ENCODE peak calls at places on chromosomes 13 and 19, in four cellular contexts. X is activated B cell treated with CpG ODN at 0.5 μM for 24 hours, D is GM12865, O is AG04450. F is an unnamed sample.

GRCh38 chr13:85626603-85627002 is 172.6 kb downstream of the SLITRK6 start:
- DNase-seq in O (no peak), X (no peak), D (no peak), F (no peak)

GRCh38 chr19:20124879-20125278 is 42.1 kb upstream of the ZNF486 start:
- DNase-seq in X (no peak), D (no peak), O (no peak), F (no peak)

GRCh38 chr13:77902319-77902963 is 16.2 kb downstream of the EDNRB start:
- DNase-seq in X (no peak), D (no peak), O (no peak), F (no peak)

GRCh38 chr19:38514812-38515633 is 81.5 kb downstream of the RYR1 start:
- DNase-seq in X (peak; percentile 70), O (peak; percentile 2), D (peak; percentile 79), F (peak; percentile 90)

GRCh38 chr19:10001899-10002298 is 8.4 kb downstream of the COL5A3 start:
- DNase-seq in D (no peak), X (no peak), O (no peak), F (no peak)

GRCh38 chr13:91133941-91134772 is 213.3 kb upstream of the MIR17HG start:
- DNase-seq in D (peak; percentile 57), O (peak; percentile 4), X (no peak), F (peak; percentile 24)

GRCh38 chr13:114148521-114148855 is 16.1 kb upstream of the RASA3 start:
- DNase-seq in O (no peak), D (peak; percentile 95), X (no peak), F (peak; percentile 70)

GRCh38 chr19:16416574-16416973 is 55.2 kb downstream of the EPS15L1 start:
- DNase-seq in O (no peak), X (no peak), D (no peak), F (no peak)

GRCh38 chr13:44155422-44156293 is 218.0 kb upstream of the SERP2 start:
- DNase-seq in O (no peak), X (no peak), D (no peak), F (no peak)

GRCh38 chr19:6103217-6103644 is 7.1 kb downstream of the RFX2 start:
- DNase-seq in D (no peak), X (no peak), O (peak; percentile 56), F (no peak)

GRCh38 chr13:86813198-86813597 is 858.0 kb upstream of the SLITRK5 start:
- DNase-seq in D (no peak), X (no peak), O (no peak), F (no peak)

GRCh38 chr19:12800873-12801465 is 631 bp downstream of the PRDX2 start:
- DNase-seq in X (no peak), D (no peak), O (no peak), F (no peak)

GRCh38 chr19:47493378-47494210 is 9.6 kb upstream of the KPTN start:
- DNase-seq in X (no peak), D (no peak), O (no peak), F (no peak)

GRCh38 chr13:87087741-87088140 is 583.4 kb upstream of the SLITRK5 start:
- DNase-seq in D (no peak), O (no peak), X (no peak), F (no peak)

GRCh38 chr13:46491641-46492040 is 61.3 kb upstream of the LRCH1 start:
- DNase-seq in D (no peak), X (no peak), O (no peak), F (no peak)

GRCh38 chr13:110304256-110304655 is 2.7 kb downstream of the COL4A1 start:
- DNase-seq in X (no peak), D (no peak), O (no peak), F (no peak)

GRCh38 chr13:84655677-84656076 is 773.4 kb upstream of the SLITRK1 start:
- DNase-seq in O (no peak), X (no peak), D (no peak), F (no peak)

GRCh38 chr19:23673132-23673531 is 13.9 kb downstream of the ZNF675 start:
- DNase-seq in X (no peak), O (no peak), D (no peak), F (no peak)

GRCh38 chr19:58181902-58182576 is 822 bp upstream of the ZNF274 start:
- DNase-seq in D (peak; percentile 76), X (peak; percentile 22), O (no peak), F (no peak)

GRCh38 chr19:10517361-10517759 is at the start of gene S1PR5:
- DNase-seq in X (no peak), D (no peak), O (no peak), F (no peak)

GRCh38 chr19:4909172-4909896 is at the start of gene UHRF1:
- DNase-seq in D (peak; percentile 85), X (no peak), O (no peak), F (peak; percentile 81)

GRCh38 chr13:20814224-20814910 is 40.6 kb upstream of the EEF1AKMT1 start:
- DNase-seq in O (peak; percentile 91), D (no peak), X (no peak), F (no peak)

GRCh38 chr13:111990362-111990761 is 76.6 kb upstream of the SOX1 start:
- DNase-seq in O (no peak), X (no peak), D (no peak), F (no peak)

GRCh38 chr13:19910336-19911072 is 47.1 kb upstream of the ZMYM5 start:
- DNase-seq in D (peak; percentile 8), O (no peak), X (no peak), F (no peak)

GRCh38 chr13:112246731-112247470 is 129.3 kb upstream of the SPACA7 start:
- DNase-seq in D (no peak), X (no peak), O (no peak), F (no peak)

GRCh38 chr13:108917581-108917980 is 288.2 kb downstream of the MYO16 start:
- DNase-seq in X (no peak), D (no peak), O (no peak), F (no peak)

GRCh38 chr19:29873801-29874575 is 62.2 kb downstream of the CCNE1 start:
- DNase-seq in X (no peak), D (no peak), O (no peak), F (no peak)
- TF ChIP-seq CTCF in X (no peak), D (no peak), O (no peak), F (no peak)

DNA sequence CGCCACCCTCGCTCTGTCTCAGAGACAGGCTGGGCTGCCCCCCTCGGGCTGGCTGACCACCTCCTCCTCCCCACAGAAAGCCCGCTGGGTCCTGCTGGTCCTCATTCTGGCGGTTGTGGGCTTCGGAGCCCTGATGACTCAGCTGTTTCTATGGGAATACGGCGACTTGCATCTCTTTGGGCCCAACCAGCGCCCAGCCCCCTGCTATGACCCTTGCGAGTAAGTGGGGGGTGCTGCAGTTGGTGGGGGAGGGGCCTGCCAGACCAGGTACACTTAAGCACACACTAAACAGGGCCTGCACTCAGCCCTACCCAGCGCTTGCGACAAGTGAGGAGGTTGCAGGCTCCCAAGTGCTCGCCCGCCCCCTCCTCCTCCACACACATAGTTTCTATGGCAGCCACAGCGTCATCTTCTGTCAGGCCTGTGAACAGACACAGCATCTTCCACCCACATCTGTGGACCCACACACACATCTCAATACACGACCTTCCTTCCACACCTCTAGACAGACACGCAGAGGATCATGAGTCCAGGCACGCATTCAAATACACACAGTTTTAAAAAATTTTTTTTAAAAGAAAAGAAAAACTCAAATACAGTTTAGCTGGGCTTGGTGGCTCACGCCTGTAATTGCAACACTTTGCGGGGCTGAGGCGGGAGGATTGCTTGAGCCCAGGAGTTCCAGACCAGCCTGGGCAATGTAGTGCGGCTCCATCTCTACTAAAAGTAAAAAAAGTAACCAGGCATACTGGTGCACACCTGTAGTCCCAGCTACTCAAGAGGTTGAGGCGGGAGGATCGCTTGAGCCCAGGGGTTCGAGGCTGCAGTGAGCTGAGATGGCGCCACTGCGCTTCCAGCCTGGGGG is 18.4 kb downstream of the PLD3 start:
- DNase-seq in D (no peak), O (no peak), X (no peak), F (no peak)
- TF ChIP-seq CTCF in D (no peak), O (no peak), X (no peak), F (no peak)

DNA sequence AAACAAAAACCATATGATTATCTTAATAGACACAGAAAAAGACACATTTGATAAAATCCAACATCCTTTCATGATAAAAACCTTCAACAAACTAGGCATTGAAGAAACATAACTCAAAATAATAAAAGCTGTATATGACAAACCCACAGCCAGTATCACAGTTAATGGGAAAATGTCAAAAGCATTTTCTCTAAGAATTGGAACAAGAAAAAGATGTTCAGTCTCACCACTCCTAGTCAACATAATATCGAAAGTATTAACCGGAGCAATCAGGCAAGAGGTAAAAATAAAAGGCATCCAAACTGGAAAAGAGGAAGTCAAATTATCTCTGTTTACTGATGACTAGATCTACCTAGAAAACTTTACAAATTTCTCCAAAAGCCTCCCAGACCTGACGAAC is 684.2 kb upstream of the SPRY2 start:
- DNase-seq in D (no peak), O (no peak), X (no peak), F (no peak)
- TF ChIP-seq CTCF in D (no peak), O (no peak), X (no peak), F (no peak)

DNA sequence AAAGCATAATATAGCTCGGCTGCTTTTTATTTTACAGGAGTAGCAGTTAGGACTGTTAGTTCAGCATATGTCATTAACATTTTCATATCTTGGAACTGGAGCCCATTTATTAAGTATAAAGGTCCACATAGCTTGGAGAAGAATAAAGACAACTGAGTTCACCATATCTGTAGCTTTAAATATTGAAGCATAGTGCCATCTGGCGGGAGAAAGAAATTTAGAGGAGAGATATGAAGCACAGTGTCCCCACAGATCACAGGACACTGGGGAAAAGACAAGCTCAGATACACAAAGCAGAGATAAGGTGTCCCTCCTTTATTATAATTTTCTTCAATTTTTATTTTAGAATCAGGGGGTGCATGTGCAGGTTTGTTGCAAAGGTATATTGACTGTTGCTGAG is 104.7 kb upstream of the FREM2 start:
- DNase-seq in D (peak; percentile 40), X (no peak), O (no peak), F (peak; percentile 10)
- TF ChIP-seq CTCF in D (peak; percentile 33), X (no peak), O (peak; percentile 44), F (peak; percentile 30)

DNA sequence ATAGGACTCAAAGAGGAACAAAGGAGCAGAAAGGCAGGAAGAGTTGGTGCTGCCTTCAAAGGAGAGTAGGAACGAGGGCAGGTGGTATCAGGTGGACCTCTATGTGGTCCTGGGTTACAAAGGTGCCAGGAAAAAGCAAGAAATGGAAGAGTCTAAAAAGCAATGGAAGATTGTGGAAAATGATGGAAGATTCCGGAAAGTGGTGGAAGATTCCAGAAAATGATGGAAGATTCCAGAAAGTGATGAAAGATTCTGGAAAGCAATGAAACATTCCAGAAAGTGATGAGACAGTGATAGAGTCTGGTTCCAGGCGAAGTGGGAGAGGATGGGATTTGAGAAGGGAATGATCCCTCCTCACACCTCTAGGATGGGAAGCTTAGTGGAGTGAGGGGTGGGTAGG is 55.3 kb downstream of the ZNF557 start:
- DNase-seq in O (no peak), D (no peak), X (no peak), F (no peak)
- TF ChIP-seq CTCF in O (no peak), D (no peak), X (no peak), F (no peak)

F was measured in GM10248.